ENCODE peak calls at places on chromosomes 16 and 17, in five cellular contexts. M is H1, X is K562, K is SK-N-SH, I is HCT116. N is an unnamed sample.

GRCh38 chr17:40963838-40964237 is 2.9 kb downstream of the KRT39 start:
- DNase-seq in I (no peak), X (peak; percentile 39), K (peak; percentile 19), M (no peak), N (no peak)

GRCh38 chr17:77438241-77439204 is 297.8 kb downstream of the SEC14L1 start:
- DNase-seq in I (no peak), X (no peak), K (no peak), M (no peak), N (no peak)

GRCh38 chr17:29588017-29588557 is 1.4 kb downstream of the GIT1 start:
- DNase-seq in I (no peak), M (no peak), K (no peak), X (no peak), N (no peak)

GRCh38 chr17:65283704-65284103 is 146.5 kb downstream of the RGS9 start:
- DNase-seq in K (no peak), I (no peak), M (no peak), X (no peak), N (no peak)

GRCh38 chr17:67546578-67547527 is 169.8 kb downstream of the PITPNC1 start:
- DNase-seq in X (no peak), K (no peak), M (no peak), I (no peak), N (no peak)

GRCh38 chr16:52252680-52253079 is 294.3 kb downstream of the TOX3 start:
- DNase-seq in X (no peak), I (no peak), M (no peak), K (no peak), N (no peak)

GRCh38 chr17:79810138-79811027 is 13.5 kb upstream of the CBX8 start:
- DNase-seq in M (no peak), I (peak; percentile 70), K (peak; percentile 97), X (peak; percentile 90), N (no peak)

GRCh38 chr17:17057057-17057551 is 14.8 kb downstream of the MPRIP start:
- DNase-seq in K (no peak), I (no peak), X (no peak), M (no peak), N (no peak)

GRCh38 chr16:19907161-19907992 is 22.7 kb upstream of the GPRC5B start:
- DNase-seq in K (peak; percentile 79), I (peak; percentile 62), M (peak; percentile 76), X (peak; percentile 82), N (peak; percentile 7)

GRCh38 chr16:73703891-73704290 is 592.7 kb upstream of the PSMD7 start:
- DNase-seq in X (no peak), K (no peak), M (no peak), I (no peak), N (no peak)

GRCh38 chr16:25038239-25038954 is 23.2 kb upstream of the ARHGAP17 start:
- DNase-seq in M (no peak), I (no peak), X (no peak), K (no peak), N (no peak)

GRCh38 chr16:28621756-28622155 is 11.9 kb upstream of the SULT1A1 start:
- DNase-seq in K (no peak), X (peak; percentile 1), I (no peak), M (no peak), N (no peak)

GRCh38 chr17:39935896-39936295 is 8.4 kb downstream of the LRRC3C start:
- DNase-seq in M (no peak), I (no peak), K (no peak), X (no peak), N (no peak)

GRCh38 chr17:8360751-8361150 is 15.8 kb downstream of the KRABD2 start:
- DNase-seq in M (no peak), K (no peak), I (no peak), X (no peak), N (no peak)

GRCh38 chr17:56141046-56141839 is 12.0 kb upstream of the ANKFN1 start:
- DNase-seq in K (no peak), X (no peak), I (no peak), M (no peak), N (no peak)

GRCh38 chr17:67050066-67050465 is 5.7 kb downstream of the CACNG1 start:
- DNase-seq in K (no peak), X (no peak), I (no peak), M (no peak), N (no peak)

GRCh38 chr17:27105636-27106035 is 188.3 kb upstream of the WSB1 start:
- DNase-seq in M (no peak), X (no peak), K (no peak), I (no peak), N (no peak)
- TF ChIP-seq YY1 in M (no peak), X (no peak), K (peak; percentile 25), I (no peak), N (no peak)

DNA sequence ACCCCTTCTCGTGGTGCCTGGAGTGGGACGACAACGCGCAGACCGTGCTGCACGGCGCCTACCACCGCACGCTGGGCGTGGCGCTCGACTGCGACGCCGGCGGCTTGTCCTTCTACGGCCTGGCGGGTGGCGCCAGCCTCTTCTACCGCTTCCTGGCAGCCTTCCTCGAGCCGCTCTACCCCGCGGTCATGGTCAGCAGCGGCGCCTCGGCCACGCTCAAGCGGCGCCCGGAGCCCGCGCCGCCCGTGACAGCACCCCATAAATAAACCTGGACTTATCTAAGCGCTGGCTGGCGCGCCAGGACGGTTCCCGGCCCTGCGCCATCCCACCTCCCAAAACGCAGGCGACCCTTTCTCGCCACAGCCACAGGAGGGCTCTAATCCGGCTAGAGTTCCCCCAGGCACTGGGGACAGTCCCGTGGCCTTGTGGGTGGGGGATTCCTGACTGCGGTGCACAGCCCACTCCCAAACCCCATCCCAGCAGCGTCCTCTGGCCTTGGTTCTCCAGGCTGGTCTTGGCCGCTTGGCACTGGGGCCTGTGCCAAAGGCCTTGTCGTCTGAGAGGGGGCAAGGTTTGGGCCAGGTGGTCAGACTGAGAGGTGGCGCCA is 10.2 kb upstream of the SLC16A5 start:
- DNase-seq in X (no peak), K (no peak), I (no peak), M (no peak), N (no peak)
- TF ChIP-seq YY1 in X (no peak), K (no peak), I (peak; percentile 6), M (no peak), N (no peak)

GRCh38 chr16:4347010-4347409 is 4.1 kb downstream of the PAM16 start:
- DNase-seq in X (no peak), M (no peak), K (no peak), I (no peak), N (no peak)
- TF ChIP-seq YY1 in X (no peak), M (no peak), K (no peak), I (no peak), N (no peak)

GRCh38 chr16:56106527-56106926 is 84.8 kb upstream of the GNAO1 start:
- DNase-seq in I (no peak), X (no peak), K (no peak), M (no peak), N (no peak)

GRCh38 chr16:56107944-56108583 is 83.2 kb upstream of the GNAO1 start:
- DNase-seq in X (no peak), K (no peak), I (no peak), M (no peak), N (no peak)

GRCh38 chr16:56109205-56109604 is 82.1 kb upstream of the GNAO1 start:
- DNase-seq in M (no peak), K (no peak), X (no peak), I (no peak), N (no peak)

GRCh38 chr16:56111100-56111499 is 80.2 kb upstream of the GNAO1 start:
- DNase-seq in I (no peak), K (no peak), M (no peak), X (no peak), N (no peak)

DNA sequence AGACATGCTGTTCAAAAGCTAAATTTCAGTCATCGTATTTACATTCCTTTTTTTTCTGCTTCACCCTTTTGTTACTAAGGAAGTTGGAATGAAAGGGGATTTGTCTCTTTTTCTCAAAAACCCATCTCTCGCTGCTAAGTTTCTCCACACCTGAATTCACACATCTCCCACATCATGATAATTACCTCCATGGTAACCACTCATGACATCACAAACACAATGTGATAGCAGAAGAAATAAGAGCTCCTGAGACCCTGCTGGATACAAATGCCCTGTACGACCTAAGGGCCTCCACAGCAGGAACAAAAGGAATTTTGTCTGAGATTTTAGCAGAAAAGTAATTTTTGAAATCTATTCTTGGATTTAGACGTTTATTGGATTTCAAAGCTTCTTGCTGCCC is 82.6 kb upstream of the GNAO1 start:
- DNase-seq in M (no peak), I (no peak), K (no peak), X (no peak), N (no peak)
- TF ChIP-seq YY1 in M (no peak), I (no peak), K (no peak), X (no peak), N (no peak)

GRCh38 chr16:83967091-83967490 is 953 bp upstream of the NECAB2 start:
- DNase-seq in X (no peak), K (no peak), M (no peak), I (no peak), N (no peak)
- TF ChIP-seq YY1 in X (no peak), K (no peak), M (no peak), I (no peak), N (no peak)

DNA sequence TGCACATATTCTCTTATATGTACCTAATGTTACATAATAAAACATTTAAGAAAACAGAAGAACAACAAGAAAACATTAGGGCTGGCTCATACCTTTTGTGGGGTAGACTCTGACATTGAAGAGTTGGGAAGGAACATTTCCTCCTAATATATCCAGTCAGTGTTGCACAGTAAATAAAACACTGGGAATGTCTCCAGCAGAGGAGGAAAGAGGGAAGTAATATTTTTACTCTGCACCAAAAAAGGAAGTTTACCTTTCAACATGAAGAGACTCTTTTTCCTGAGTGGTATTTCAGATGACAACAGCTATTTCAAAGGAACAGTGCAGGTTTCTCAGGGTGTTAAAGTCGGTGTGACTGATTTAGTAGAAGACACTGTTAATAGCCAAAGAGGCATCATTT is 31.9 kb downstream of the EPN2 start:
- DNase-seq in M (no peak), K (no peak), I (no peak), X (no peak), N (no peak)
- TF ChIP-seq YY1 in M (no peak), K (no peak), I (no peak), X (no peak), N (no peak)